ENCODE peak calls at places on chromosomes 3 and 15, in six cellular contexts. N is frontal cortex, V is T47D, J is ELF-1, L is RPMI7951, B is NCI-H146. G is an unnamed sample.
A peak's percentile ranks its signal among the peaks of the same experiment; 100 is the strongest.

GRCh38 chr15:50162988-50163718 is 18.8 kb upstream of the SLC27A2 start:
- DNase-seq in N (no peak), V (no peak), J (no peak), L (peak; percentile 79), B (no peak), G (peak; percentile 17)

GRCh38 chr15:41416162-41416741 is 643 bp upstream of the RTF1 start:
- DNase-seq in N (no peak), V (no peak), J (peak; percentile 39), L (no peak), B (no peak), G (no peak)

GRCh38 chr3:81868597-81868996 is 107.2 kb upstream of the GBE1 start:
- DNase-seq in N (no peak), V (no peak), J (no peak), L (no peak), B (no peak), G (no peak)

GRCh38 chr3:63015614-63016016 is 140.4 kb upstream of the CADPS start:
- DNase-seq in N (no peak), V (peak; percentile 11), J (peak; percentile 93), L (no peak), B (no peak), G (peak; percentile 49)

GRCh38 chr3:123687286-123687685 is 102.4 kb upstream of the HACD2 start:
- DNase-seq in N (no peak), V (no peak), J (no peak), L (peak; percentile 43), B (no peak), G (peak; percentile 38)

GRCh38 chr3:139846729-139847128 is 88.3 kb upstream of the CLSTN2 start:
- DNase-seq in N (no peak), V (no peak), J (no peak), L (no peak), B (peak; percentile 28), G (peak; percentile 49)

GRCh38 chr3:23623841-23624240 is 181.9 kb upstream of the UBE2E1 start:
- DNase-seq in N (no peak), V (no peak), J (no peak), L (peak; percentile 54), B (no peak), G (no peak)

GRCh38 chr15:51322622-51323296 is 15.6 kb downstream of the CYP19A1 start:
- DNase-seq in N (no peak), V (no peak), J (no peak), L (no peak), B (no peak), G (no peak)

GRCh38 chr3:135059580-135059979 is 264.5 kb downstream of the EPHB1 start:
- DNase-seq in N (no peak), V (no peak), J (no peak), L (no peak), B (no peak), G (no peak)

G was measured in DMS53.